ENCODE peak calls at places on chromosomes 12 and 14, in eight cellular contexts. K is RWPE1; A is cardiac muscle cell; U is uterus; Z is colonic mucosa; D is CD4-positive, alpha-beta T cell; E is psoas muscle; O is A549. N is an unnamed sample.

GRCh38 chr14:26694521-26694920 is 96.7 kb upstream of the NOVA1 start:
- DNase-seq in K (no peak), A (no peak), U (no peak), Z (no peak), D (no peak), E (no peak), O (no peak), N (no peak)

GRCh38 chr14:68160269-68160668 is 340.7 kb downstream of the RAD51B start:
- DNase-seq in K (no peak), A (no peak), U (no peak), Z (no peak), D (no peak), E (no peak), O (no peak), N (no peak)

GRCh38 chr12:120940799-120941198 is 36.6 kb upstream of the SPPL3 start:
- DNase-seq in K (no peak), A (peak), U (no peak), Z (no peak), D (no peak), E (peak), O (peak), N (no peak)

GRCh38 chr14:71704210-71704609 is 228.0 kb upstream of the RGS6 start:
- DNase-seq in K (no peak), A (no peak), U (no peak), Z (no peak), D (no peak), E (no peak), O (no peak), N (no peak)

GRCh38 chr12:47225356-47225755 is 145.6 kb upstream of the AMIGO2 start:
- DNase-seq in K (no peak), A (no peak), U (no peak), Z (no peak), D (no peak), E (no peak), O (no peak), N (no peak)

GRCh38 chr12:120162763-120163162 is 31.8 kb downstream of the GCN1 start:
- DNase-seq in K (no peak), A (no peak), U (no peak), Z (no peak), D (no peak), E (no peak), O (no peak), N (no peak)

GRCh38 chr14:79576434-79576833 is 634.9 kb downstream of the DIO2 start:
- DNase-seq in K (no peak), A (peak), U (no peak), Z (no peak), D (no peak), E (no peak), O (no peak), N (no peak)

GRCh38 chr14:101187816-101188570 is 284.5 kb upstream of the RTL1 start:
- DNase-seq in K (no peak), A (no peak), U (peak), Z (no peak), D (no peak), E (no peak), O (no peak), N (no peak)

GRCh38 chr12:46832084-46832704 is 6.4 kb upstream of the SLC38A4 start:
- DNase-seq in K (no peak), A (no peak), U (no peak), Z (no peak), D (no peak), E (no peak), O (no peak), N (no peak)

GRCh38 chr12:19239046-19239445 is 109.5 kb downstream of the PLEKHA5 start:
- DNase-seq in K (no peak), A (no peak), U (no peak), Z (no peak), D (no peak), E (no peak), O (no peak), N (no peak)

GRCh38 chr14:100740931-100741330 is 14.2 kb downstream of the DLK1 start:
- DNase-seq in K (no peak), A (no peak), U (no peak), Z (no peak), D (no peak), E (no peak), O (no peak), N (no peak)

GRCh38 chr14:68780358-68781160 is 12.3 kb downstream of the ZFP36L1 start:
- DNase-seq in K (no peak), A (peak), U (peak), Z (peak), D (peak), E (peak), O (peak), N (peak)

GRCh38 chr12:4282103-4282891 is 8.7 kb downstream of the CCND2 start:
- DNase-seq in K (no peak), A (no peak), U (no peak), Z (peak), D (no peak), E (no peak), O (no peak), N (no peak)

GRCh38 chr14:101171650-101172049 is 268.1 kb upstream of the RTL1 start:
- DNase-seq in K (no peak), A (no peak), U (no peak), Z (no peak), D (no peak), E (no peak), O (no peak), N (no peak)

GRCh38 chr14:51554339-51554920 is 97.3 kb upstream of the FRMD6 start:
- DNase-seq in K (no peak), A (peak), U (no peak), Z (no peak), D (no peak), E (no peak), O (peak), N (no peak)

GRCh38 chr12:53755451-53756290 is 3.9 kb upstream of the CISTR start:
- DNase-seq in K (no peak), A (no peak), U (no peak), Z (no peak), D (no peak), E (no peak), O (peak), N (peak)

GRCh38 chr12:53759261-53759660 is 7.5 kb upstream of the CISTR start:
- DNase-seq in K (no peak), A (no peak), U (no peak), Z (no peak), D (no peak), E (no peak), O (no peak), N (peak)

GRCh38 chr12:53756300-53757094 is 4.7 kb upstream of the CISTR start:
- DNase-seq in K (no peak), A (no peak), U (no peak), Z (no peak), D (no peak), E (no peak), O (no peak), N (peak)

GRCh38 chr12:53757095-53757770 is 5.5 kb upstream of the CISTR start:
- DNase-seq in K (no peak), A (peak), U (peak), Z (peak), D (peak), E (peak), O (peak), N (peak)

GRCh38 chr12:53758081-53758769 is 6.4 kb upstream of the CISTR start:
- DNase-seq in K (no peak), A (no peak), U (no peak), Z (no peak), D (no peak), E (no peak), O (no peak), N (no peak)
- H3K27ac ChIP-seq in K (no peak), A (no peak), U (no peak), Z (no peak), D (no peak), E (no peak), O (no peak), N (no peak)

GRCh38 chr12:77102123-77102522 is 36.8 kb upstream of the E2F7 start:
- DNase-seq in K (no peak), A (no peak), U (no peak), Z (no peak), D (no peak), E (no peak), O (no peak), N (no peak)

GRCh38 chr12:77104792-77105191 is 39.4 kb upstream of the E2F7 start:
- DNase-seq in K (no peak), A (peak), U (no peak), Z (no peak), D (no peak), E (no peak), O (no peak), N (no peak)

GRCh38 chr12:77107121-77107520 is 41.8 kb upstream of the E2F7 start:
- DNase-seq in K (no peak), A (no peak), U (no peak), Z (no peak), D (no peak), E (no peak), O (no peak), N (no peak)

GRCh38 chr12:77102691-77103090 is 37.3 kb upstream of the E2F7 start:
- DNase-seq in K (peak), A (peak), U (no peak), Z (no peak), D (no peak), E (no peak), O (no peak), N (no peak)

GRCh38 chr12:77104281-77104680 is 38.9 kb upstream of the E2F7 start:
- DNase-seq in K (no peak), A (no peak), U (no peak), Z (no peak), D (no peak), E (no peak), O (no peak), N (no peak)
- H3K27ac ChIP-seq in K (no peak), A (no peak), U (no peak), Z (no peak), D (no peak), E (no peak), O (no peak), N (no peak)

GRCh38 chr12:127162902-127163301 is 1104.1 kb upstream of the TMEM132C start:
- DNase-seq in K (peak), A (peak), U (no peak), Z (no peak), D (peak), E (no peak), O (peak), N (no peak)
- H3K27ac ChIP-seq in K (no peak), A (no peak), U (no peak), Z (no peak), D (peak), E (no peak), O (peak), N (no peak)

DNA sequence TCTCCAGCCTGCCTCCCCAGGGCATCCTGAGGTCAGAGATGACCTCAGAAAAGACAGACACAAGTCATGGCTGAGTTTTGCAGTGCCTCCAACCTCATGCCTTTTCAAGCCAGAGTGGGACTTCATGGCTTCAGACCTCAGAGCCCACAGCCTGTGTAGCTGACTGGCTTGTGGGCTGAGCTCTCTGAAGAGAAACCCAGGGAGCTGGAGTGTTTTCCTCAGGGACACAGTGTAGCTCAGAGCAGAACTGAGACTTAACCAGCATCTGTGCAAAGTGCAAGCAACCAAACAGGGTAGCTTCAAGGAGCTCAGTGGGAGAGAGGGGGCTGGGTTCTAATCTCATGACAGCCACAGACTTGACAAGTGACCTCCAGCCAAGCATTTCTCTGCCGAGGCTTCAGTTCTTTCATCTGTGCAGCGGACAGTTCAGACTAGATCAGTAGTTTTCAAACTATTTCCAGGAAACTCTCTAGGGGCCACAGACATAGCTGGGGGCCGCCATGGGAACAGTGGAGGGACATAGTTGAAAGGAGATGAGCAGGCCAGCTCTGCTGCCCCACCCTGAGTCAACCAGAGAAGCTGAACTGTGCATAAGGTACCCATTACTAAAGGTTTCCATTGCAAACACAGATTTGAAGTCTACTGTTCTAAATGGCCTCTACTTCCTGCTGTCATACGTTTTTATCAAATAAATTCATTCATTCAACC is 80.0 kb downstream of the LGMN start:
- DNase-seq in K (no peak), A (no peak), U (no peak), Z (no peak), D (no peak), E (no peak), O (no peak), N (no peak)
- H3K27ac ChIP-seq in K (no peak), A (no peak), U (no peak), Z (no peak), D (peak), E (no peak), O (no peak), N (no peak)

GRCh38 chr12:1820191-1820599 is at the start of gene LRTM2:
- DNase-seq in K (no peak), A (no peak), U (no peak), Z (no peak), D (no peak), E (no peak), O (no peak), N (no peak)
- H3K27ac ChIP-seq in K (no peak), A (no peak), U (no peak), Z (no peak), D (no peak), E (no peak), O (no peak), N (no peak)